ENCODE peak calls at places on chromosomes 5 and 9, in eight cellular contexts. S is right lobe of liver, Z is body of pancreas, W is uterus, H is H54, X is heart left ventricle, K is IMR-90, A is lower leg skin. I is an unnamed sample.

GRCh38 chr5:171369898-171370297 is 17.8 kb upstream of the NPM1 start:
- DNase-seq in S (no peak), Z (no peak), W (no peak), H (no peak), X (no peak), K (no peak), A (no peak), I (no peak)

GRCh38 chr5:6820851-6821479 is 107.7 kb downstream of the TENT4A start:
- DNase-seq in S (no peak), Z (peak), W (no peak), H (peak), X (no peak), K (no peak), A (no peak), I (no peak)

GRCh38 chr9:99978221-99978620 is 71.8 kb downstream of the STX17 start:
- DNase-seq in S (no peak), Z (no peak), W (no peak), H (no peak), X (no peak), K (no peak), A (no peak), I (no peak)

GRCh38 chr5:96990102-96990501 is 54.2 kb downstream of the LNPEP start:
- DNase-seq in S (no peak), Z (no peak), W (no peak), H (no peak), X (no peak), K (no peak), A (no peak), I (no peak)

GRCh38 chr9:129138476-129139232 is 27.4 kb downstream of the PTPA start:
- DNase-seq in S (peak), Z (peak), W (peak), H (peak), X (peak), K (peak), A (peak), I (no peak)

GRCh38 chr9:129627556-129628492 is 1.9 kb downstream of the NTMT1 start:
- DNase-seq in S (no peak), Z (no peak), W (no peak), H (no peak), X (no peak), K (no peak), A (no peak), I (no peak)

GRCh38 chr5:175214152-175214551 is 229.8 kb downstream of the DRD1 start:
- DNase-seq in S (no peak), Z (no peak), W (no peak), H (peak), X (no peak), K (peak), A (no peak), I (no peak)

GRCh38 chr5:74257645-74258328 is 382.7 kb downstream of the ENC1 start:
- DNase-seq in S (no peak), Z (peak), W (peak), H (no peak), X (no peak), K (peak), A (peak), I (peak)

GRCh38 chr9:131758972-131759647 is 19.2 kb upstream of the RAPGEF1 start:
- DNase-seq in S (no peak), Z (no peak), W (no peak), H (no peak), X (no peak), K (peak), A (no peak), I (no peak)

GRCh38 chr9:78982849-78983248 is 588.9 kb upstream of the TLE4 start:
- DNase-seq in S (no peak), Z (no peak), W (no peak), H (peak), X (no peak), K (peak), A (no peak), I (no peak)

GRCh38 chr9:128341435-128341849 is 1.1 kb downstream of the SLC27A4 start:
- DNase-seq in S (peak), Z (peak), W (peak), H (peak), X (no peak), K (peak), A (peak), I (no peak)

GRCh38 chr5:124963236-124963929 is 216.9 kb upstream of the ZNF608 start:
- DNase-seq in S (no peak), Z (no peak), W (peak), H (no peak), X (no peak), K (peak), A (no peak), I (no peak)

GRCh38 chr9:82332018-82332773 is 343.6 kb downstream of the SPATA31D1 start:
- DNase-seq in S (no peak), Z (no peak), W (no peak), H (peak), X (no peak), K (peak), A (no peak), I (no peak)

GRCh38 chr5:12794476-12795332 is 890.5 kb upstream of the CTNND2 start:
- DNase-seq in S (no peak), Z (no peak), W (no peak), H (no peak), X (peak), K (no peak), A (no peak), I (no peak)

GRCh38 chr9:136903041-136903554 is 16.8 kb downstream of the TRAF2 start:
- DNase-seq in S (no peak), Z (peak), W (no peak), H (no peak), X (no peak), K (no peak), A (no peak), I (no peak)

GRCh38 chr9:130894546-130894945 is 2.1 kb downstream of the QRFP start:
- DNase-seq in S (no peak), Z (no peak), W (no peak), H (no peak), X (no peak), K (no peak), A (no peak), I (no peak)

GRCh38 chr5:111113678-111114077 is 21.5 kb downstream of the WDR36 start:
- DNase-seq in S (no peak), Z (no peak), W (no peak), H (no peak), X (no peak), K (no peak), A (no peak), I (no peak)

GRCh38 chr9:82489579-82489915 is 501.0 kb downstream of the SPATA31D1 start:
- DNase-seq in S (peak), Z (no peak), W (no peak), H (no peak), X (no peak), K (peak), A (no peak), I (no peak)

GRCh38 chr5:111641533-111642230 is 115.3 kb downstream of the NREP start:
- DNase-seq in S (no peak), Z (no peak), W (no peak), H (no peak), X (no peak), K (peak), A (no peak), I (no peak)

GRCh38 chr5:132822650-132823480 is 7.6 kb downstream of the SHROOM1 start:
- DNase-seq in S (no peak), Z (peak), W (no peak), H (no peak), X (no peak), K (no peak), A (no peak), I (no peak)

GRCh38 chr5:35963381-35963843 is 25.0 kb upstream of the CAPSL start:
- DNase-seq in S (no peak), Z (no peak), W (no peak), H (no peak), X (no peak), K (peak), A (no peak), I (no peak)

GRCh38 chr9:14272924-14273528 is 40.9 kb downstream of the NFIB start:
- DNase-seq in S (no peak), Z (no peak), W (no peak), H (no peak), X (no peak), K (no peak), A (no peak), I (no peak)

GRCh38 chr5:136132087-136132486 is 558 bp upstream of the SMAD5 start:
- DNase-seq in S (no peak), Z (peak), W (peak), H (no peak), X (no peak), K (no peak), A (peak), I (no peak)

GRCh38 chr5:170306381-170306790 is 8.8 kb upstream of the LCP2 start:
- DNase-seq in S (no peak), Z (no peak), W (peak), H (no peak), X (no peak), K (peak), A (no peak), I (no peak)

GRCh38 chr5:36060516-36060885 is 6.2 kb downstream of the UGT3A2 start:
- DNase-seq in S (no peak), Z (no peak), W (no peak), H (no peak), X (no peak), K (no peak), A (no peak), I (no peak)

GRCh38 chr5:26894719-26895263 is 143.6 kb downstream of the CDH9 start:
- DNase-seq in S (no peak), Z (no peak), W (no peak), H (peak), X (no peak), K (no peak), A (no peak), I (no peak)

GRCh38 chr9:6708732-6709131 is 49.0 kb upstream of the KDM4C start:
- DNase-seq in S (no peak), Z (no peak), W (no peak), H (no peak), X (no peak), K (no peak), A (no peak), I (no peak)

GRCh38 chr5:169652057-169652456 is 15.0 kb downstream of the DOCK2 start:
- DNase-seq in S (peak), Z (peak), W (no peak), H (no peak), X (peak), K (no peak), A (no peak), I (no peak)

GRCh38 chr5:178244566-178244965 is 12.0 kb upstream of the PHYKPL start:
- DNase-seq in S (no peak), Z (no peak), W (no peak), H (no peak), X (no peak), K (peak), A (no peak), I (no peak)

GRCh38 chr5:124927735-124928134 is 181.3 kb upstream of the ZNF608 start:
- DNase-seq in S (no peak), Z (no peak), W (no peak), H (no peak), X (no peak), K (peak), A (peak), I (no peak)

GRCh38 chr9:92727716-92728700 is 36.6 kb downstream of the BICD2 start:
- DNase-seq in S (no peak), Z (no peak), W (no peak), H (no peak), X (peak), K (no peak), A (peak), I (no peak)

GRCh38 chr5:1486271-1486670 is 37.5 kb downstream of the LPCAT1 start:
- DNase-seq in S (no peak), Z (no peak), W (no peak), H (no peak), X (no peak), K (no peak), A (no peak), I (no peak)

GRCh38 chr5:1483856-1484255 is 38.6 kb upstream of the SLC6A3 start:
- DNase-seq in S (no peak), Z (no peak), W (no peak), H (no peak), X (no peak), K (no peak), A (no peak), I (no peak)

GRCh38 chr5:1483064-1483463 is 37.8 kb upstream of the SLC6A3 start:
- DNase-seq in S (no peak), Z (no peak), W (no peak), H (no peak), X (peak), K (no peak), A (no peak), I (no peak)

GRCh38 chr5:1485320-1486118 is 38.2 kb downstream of the LPCAT1 start:
- DNase-seq in S (no peak), Z (no peak), W (no peak), H (no peak), X (no peak), K (no peak), A (no peak), I (no peak)

GRCh38 chr5:1484416-1485319 is 39.1 kb downstream of the LPCAT1 start:
- DNase-seq in S (no peak), Z (no peak), W (no peak), H (no peak), X (no peak), K (no peak), A (no peak), I (no peak)
- TF ChIP-seq POLR2A in S (no peak), Z (no peak), W (no peak), H (no peak), X (no peak), K (no peak), A (no peak), I (no peak)

GRCh38 chr9:72354704-72355103 is 10.3 kb downstream of the ZFAND5 start:
- DNase-seq in S (no peak), Z (no peak), W (no peak), H (no peak), X (no peak), K (no peak), A (no peak), I (no peak)
- TF ChIP-seq POLR2A in S (no peak), Z (no peak), W (no peak), H (no peak), X (no peak), K (no peak), A (no peak), I (no peak)

GRCh38 chr9:85534340-85534739 is 207.4 kb downstream of the AGTPBP1 start:
- DNase-seq in S (no peak), Z (no peak), W (no peak), H (no peak), X (no peak), K (no peak), A (no peak), I (no peak)
- TF ChIP-seq POLR2A in S (no peak), Z (no peak), W (no peak), H (no peak), X (no peak), K (no peak), A (no peak), I (no peak)

GRCh38 chr5:43401827-43402226 is 10.4 kb downstream of the CCL28 start:
- DNase-seq in S (no peak), Z (no peak), W (no peak), H (peak), X (no peak), K (peak), A (no peak), I (no peak)

GRCh38 chr5:43400082-43400481 is 12.1 kb downstream of the CCL28 start:
- DNase-seq in S (no peak), Z (no peak), W (no peak), H (no peak), X (no peak), K (peak), A (no peak), I (no peak)

GRCh38 chr5:43396762-43397304 is 15.4 kb downstream of the CCL28 start:
- DNase-seq in S (peak), Z (peak), W (peak), H (no peak), X (peak), K (no peak), A (peak), I (no peak)
- TF ChIP-seq POLR2A in S (no peak), Z (no peak), W (no peak), H (no peak), X (no peak), K (no peak), A (no peak), I (no peak)

DNA sequence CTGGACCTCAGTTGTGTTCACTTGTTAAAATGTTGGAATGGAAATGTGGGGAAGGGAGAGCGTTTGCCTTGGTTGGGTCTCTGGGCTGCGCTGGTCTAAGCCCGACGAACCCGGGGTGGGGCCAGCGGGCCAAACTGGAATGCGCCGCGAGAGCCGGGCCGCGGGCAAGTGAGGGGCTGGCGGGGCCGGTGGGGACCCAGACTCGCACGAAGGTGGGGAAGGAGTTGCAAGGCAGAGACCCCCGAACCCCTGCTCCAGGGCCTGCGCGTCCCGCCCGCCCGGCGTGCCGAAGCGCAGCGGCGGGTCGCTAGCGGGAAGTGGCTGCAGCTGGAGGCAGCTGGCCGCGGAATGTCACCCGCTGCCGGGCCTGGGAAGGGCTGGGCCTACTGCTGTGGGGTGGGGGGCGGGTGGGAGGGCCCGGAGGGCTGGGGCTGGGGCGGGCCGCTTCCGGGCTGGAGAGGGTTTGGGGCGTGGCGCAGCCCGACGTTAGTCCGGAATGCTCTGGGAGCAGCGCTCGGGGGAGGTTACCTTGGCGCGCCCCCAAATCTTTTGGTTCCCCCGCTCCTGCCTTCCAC is 84.8 kb downstream of the DAB2IP start:
- DNase-seq in S (peak), Z (peak), W (peak), H (no peak), X (peak), K (peak), A (peak), I (no peak)
- TF ChIP-seq POLR2A in S (no peak), Z (peak), W (peak), H (no peak), X (no peak), K (no peak), A (no peak), I (peak)

GRCh38 chr5:180810210-180811011 is 7.8 kb upstream of the MGAT1 start:
- DNase-seq in S (peak), Z (peak), W (peak), H (peak), X (peak), K (peak), A (peak), I (peak)
- TF ChIP-seq POLR2A in S (peak), Z (peak), W (peak), H (peak), X (no peak), K (peak), A (peak), I (peak)

GRCh38 chr5:160395111-160395510 is 4.7 kb downstream of the FAM200C start:
- DNase-seq in S (no peak), Z (no peak), W (no peak), H (no peak), X (no peak), K (no peak), A (no peak), I (no peak)

GRCh38 chr5:160397492-160397891 is 2.4 kb downstream of the FAM200C start:
- DNase-seq in S (no peak), Z (no peak), W (no peak), H (no peak), X (no peak), K (no peak), A (no peak), I (no peak)

GRCh38 chr5:160398806-160399205 is 1.0 kb downstream of the FAM200C start:
- DNase-seq in S (no peak), Z (no peak), W (no peak), H (no peak), X (no peak), K (peak), A (no peak), I (no peak)

DNA sequence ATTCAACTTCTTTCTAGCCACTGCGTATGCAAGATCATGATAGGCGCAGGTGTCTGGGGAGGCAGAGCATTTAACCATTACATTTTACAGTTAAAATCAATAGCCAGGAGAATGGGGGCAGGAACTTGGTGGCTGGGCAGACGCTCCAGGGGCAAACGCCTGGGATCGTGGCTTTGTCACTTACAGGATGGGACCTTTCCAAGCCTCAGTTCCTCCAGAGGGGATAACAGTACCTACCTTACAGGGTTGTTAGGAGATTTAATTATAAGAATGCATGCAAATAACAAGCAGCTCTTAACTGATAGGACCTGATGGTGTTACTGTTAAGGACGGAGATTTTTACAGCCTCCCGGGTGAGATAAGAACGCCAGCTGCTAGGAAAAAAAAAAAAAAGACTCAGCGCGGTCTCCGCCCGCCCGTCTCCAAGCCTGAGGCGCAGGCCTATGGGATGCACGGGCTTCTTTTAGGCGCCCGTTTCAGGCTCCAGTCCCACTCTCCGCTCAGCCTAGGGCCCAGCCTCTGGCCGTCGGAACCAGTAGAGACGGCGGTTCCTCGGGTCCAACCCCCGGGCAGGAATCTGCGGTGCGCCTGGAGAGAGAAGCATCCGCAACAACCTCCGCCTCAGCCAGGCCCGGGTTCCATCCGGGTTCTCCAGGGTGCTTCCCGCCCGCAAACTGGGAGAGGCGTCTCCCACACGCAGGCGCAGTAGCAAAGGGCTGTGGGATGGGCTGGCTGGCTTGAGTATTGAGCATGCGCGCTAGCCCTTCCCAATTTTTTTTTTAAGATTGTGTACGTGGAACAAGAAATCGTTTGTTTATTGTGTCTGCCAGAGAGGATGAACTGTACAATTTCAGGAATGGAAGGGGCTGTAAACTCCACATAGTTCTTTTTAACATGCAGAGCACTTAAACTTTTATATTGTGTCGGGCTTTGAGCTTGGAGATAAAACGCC is at the start of gene FAM200C:
- DNase-seq in S (peak), Z (peak), W (peak), H (peak), X (peak), K (peak), A (peak), I (peak)
- TF ChIP-seq POLR2A in S (peak), Z (peak), W (peak), H (peak), X (no peak), K (peak), A (peak), I (no peak)

GRCh38 chr5:139668064-139668880 is 20.1 kb downstream of the CXXC5 start:
- DNase-seq in S (no peak), Z (no peak), W (no peak), H (no peak), X (no peak), K (no peak), A (no peak), I (no peak)
- TF ChIP-seq POLR2A in S (no peak), Z (no peak), W (peak), H (no peak), X (no peak), K (no peak), A (no peak), I (peak)

GRCh38 chr9:87515086-87515485 is 17.4 kb downstream of the DAPK1 start:
- DNase-seq in S (no peak), Z (no peak), W (no peak), H (no peak), X (no peak), K (no peak), A (no peak), I (no peak)

GRCh38 chr9:87516931-87517300 is 19.2 kb downstream of the DAPK1 start:
- DNase-seq in S (no peak), Z (no peak), W (no peak), H (no peak), X (no peak), K (no peak), A (no peak), I (no peak)

GRCh38 chr9:87517732-87518131 is 20.1 kb downstream of the DAPK1 start:
- DNase-seq in S (no peak), Z (no peak), W (no peak), H (no peak), X (no peak), K (no peak), A (no peak), I (no peak)

GRCh38 chr9:87515588-87516221 is 18.0 kb downstream of the DAPK1 start:
- DNase-seq in S (no peak), Z (no peak), W (no peak), H (no peak), X (no peak), K (no peak), A (no peak), I (no peak)

GRCh38 chr9:87516222-87516930 is 18.7 kb downstream of the DAPK1 start:
- DNase-seq in S (peak), Z (no peak), W (peak), H (peak), X (peak), K (no peak), A (peak), I (no peak)
- TF ChIP-seq POLR2A in S (no peak), Z (no peak), W (no peak), H (no peak), X (no peak), K (no peak), A (no peak), I (no peak)